ENCODE peak calls at places on chromosomes 11 and 22, in six cellular contexts. Q is IMR-90, G is mesenchymal stem cell, M is H1, X is trophoblast cell, S is neuronal stem cell. P is an unnamed sample.

GRCh38 chr11:91972665-91973266 is 251.9 kb upstream of the FAT3 start:
- DNase-seq in Q (no peak), X (no peak), M (no peak), S (peak), G (no peak), P (no peak)

GRCh38 chr11:19080579-19080993 is 20.1 kb upstream of the MRGPRX2 start:
- DNase-seq in Q (peak), M (no peak), G (peak), X (no peak), S (no peak), P (no peak)

GRCh38 chr11:7892751-7893356 is 38.2 kb downstream of the OR10A6 start:
- DNase-seq in G (peak), Q (peak), M (no peak), X (peak), S (peak), P (no peak)

GRCh38 chr11:130042093-130042591 is 27.6 kb upstream of the APLP2 start:
- DNase-seq in Q (peak), X (peak), S (no peak), G (peak), M (no peak), P (no peak)

GRCh38 chr11:19724765-19725164 is 12.1 kb downstream of the NAV2 start:
- DNase-seq in M (no peak), Q (no peak), X (no peak), G (no peak), S (no peak), P (no peak)

GRCh38 chr11:62539238-62539925 is 7.2 kb downstream of the AHNAK start:
- DNase-seq in G (peak), S (no peak), M (peak), Q (peak), X (no peak), P (no peak)

GRCh38 chr22:37562049-37562784 is 1.9 kb downstream of the CDC42EP1 start:
- DNase-seq in S (no peak), Q (no peak), M (no peak), G (no peak), X (no peak), P (no peak)

GRCh38 chr22:20751185-20751851 is 22.6 kb upstream of the SERPIND1 start:
- DNase-seq in S (no peak), X (no peak), Q (no peak), M (peak), G (peak), P (peak)

GRCh38 chr11:116224154-116224888 is 548.5 kb downstream of the BUD13 start:
- DNase-seq in X (no peak), G (peak), M (peak), Q (peak), S (peak), P (peak)

GRCh38 chr11:10622957-10623787 is 54.7 kb upstream of the LYVE1 start:
- DNase-seq in X (no peak), G (no peak), Q (no peak), M (peak), S (no peak), P (no peak)

GRCh38 chr11:95910638-95911368 is 13.1 kb downstream of the MTMR2 start:
- DNase-seq in Q (no peak), G (no peak), S (no peak), M (no peak), X (no peak), P (no peak)

GRCh38 chr11:44572884-44573283 is 7.4 kb downstream of the CD82 start:
- DNase-seq in Q (no peak), G (no peak), M (peak), S (no peak), X (peak), P (peak)

GRCh38 chr11:127133061-127133460 is 132.5 kb upstream of the KIRREL3 start:
- DNase-seq in G (no peak), Q (no peak), S (no peak), X (no peak), M (no peak), P (no peak)

GRCh38 chr22:28375761-28376534 is 303.7 kb downstream of the TTC28 start:
- DNase-seq in M (no peak), Q (peak), X (no peak), S (no peak), G (no peak), P (no peak)

GRCh38 chr11:61949169-61950034 is 749 bp upstream of the BEST1 start:
- DNase-seq in X (peak), Q (peak), M (no peak), S (no peak), G (peak), P (peak)

GRCh38 chr11:257766-258493 is 20.3 kb upstream of the NLRP6 start:
- DNase-seq in S (no peak), X (no peak), G (no peak), M (no peak), Q (no peak), P (no peak)

GRCh38 chr11:133681901-133682300 is 149.6 kb upstream of the OPCML start:
- DNase-seq in S (no peak), G (no peak), M (peak), Q (no peak), X (no peak), P (peak)

GRCh38 chr11:5596611-5597201 is at the start of gene TRIM6:
- DNase-seq in G (peak), Q (peak), X (peak), S (peak), M (peak), P (peak)

GRCh38 chr22:17638432-17639237 is at the start of gene BCL2L13:
- DNase-seq in Q (peak), G (peak), S (peak), X (peak), M (peak), P (peak)

GRCh38 chr11:113386866-113387265 is 713 bp upstream of the ANKK1 start:
- DNase-seq in S (no peak), M (no peak), Q (no peak), X (no peak), G (no peak), P (no peak)

GRCh38 chr11:36131719-36132349 is 157.4 kb downstream of the COMMD9 start:
- DNase-seq in X (no peak), Q (peak), G (peak), M (peak), S (peak), P (peak)

GRCh38 chr11:115920087-115920461 is 415.9 kb upstream of the CADM1 start:
- DNase-seq in Q (peak), M (no peak), X (no peak), S (no peak), G (no peak), P (no peak)

GRCh38 chr11:130162733-130163132 is 3.2 kb downstream of the ST14 start:
- DNase-seq in Q (no peak), M (no peak), X (no peak), S (no peak), G (peak), P (no peak)

GRCh38 chr11:60303661-60304060 is 23.2 kb downstream of the MS4A4A start:
- DNase-seq in Q (no peak), M (no peak), S (no peak), G (peak), X (no peak), P (no peak)

GRCh38 chr11:60310407-60310998 is 16.6 kb upstream of the MS4A6E start:
- DNase-seq in G (no peak), M (no peak), X (no peak), Q (no peak), S (no peak), P (no peak)

GRCh38 chr11:60307507-60308195 is 19.4 kb upstream of the MS4A6E start:
- DNase-seq in X (no peak), G (no peak), S (no peak), Q (no peak), M (no peak), P (no peak)

GRCh38 chr11:60301178-60301577 is 20.7 kb downstream of the MS4A4A start:
- DNase-seq in M (no peak), X (no peak), G (peak), Q (no peak), S (no peak), P (no peak)

DNA sequence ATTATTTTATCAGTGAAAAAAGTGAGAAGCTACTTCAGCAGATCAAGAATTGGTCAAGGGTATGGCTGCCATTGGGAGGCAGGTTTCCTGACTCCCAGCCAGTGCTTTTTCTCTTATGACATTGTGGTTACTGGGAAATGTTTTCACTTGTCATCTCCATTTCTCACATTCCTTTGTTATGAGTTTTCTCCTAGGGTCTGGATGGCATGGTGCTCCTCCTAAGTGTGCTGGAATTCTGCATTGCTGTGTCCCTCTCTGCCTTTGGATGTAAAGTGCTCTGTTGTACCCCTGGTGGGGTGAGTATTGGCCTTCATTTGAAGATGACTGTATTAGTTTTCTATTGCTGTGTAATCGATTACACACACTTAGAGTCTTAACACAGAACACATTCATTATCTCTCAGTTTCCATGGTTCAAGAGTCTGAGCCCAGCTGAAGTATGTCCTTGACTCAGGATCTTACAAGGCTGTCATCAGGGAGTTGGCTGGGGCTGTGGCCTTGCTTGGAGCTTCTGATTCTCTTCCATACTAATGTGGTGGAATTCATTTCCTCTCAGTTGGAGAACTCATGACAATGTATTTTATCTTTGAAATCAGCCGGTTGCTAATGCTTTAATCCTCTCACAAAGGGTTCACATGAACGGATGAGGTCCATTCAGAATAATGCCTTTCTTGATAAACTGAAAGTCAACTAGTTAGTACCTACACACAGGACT is 21.0 kb upstream of the MS4A6E start:
- DNase-seq in Q (no peak), G (peak), S (no peak), X (peak), M (no peak), P (no peak)
- H4K91ac ChIP-seq in Q (no peak), G (no peak), S (no peak), X (no peak), M (no peak), P (no peak)

DNA sequence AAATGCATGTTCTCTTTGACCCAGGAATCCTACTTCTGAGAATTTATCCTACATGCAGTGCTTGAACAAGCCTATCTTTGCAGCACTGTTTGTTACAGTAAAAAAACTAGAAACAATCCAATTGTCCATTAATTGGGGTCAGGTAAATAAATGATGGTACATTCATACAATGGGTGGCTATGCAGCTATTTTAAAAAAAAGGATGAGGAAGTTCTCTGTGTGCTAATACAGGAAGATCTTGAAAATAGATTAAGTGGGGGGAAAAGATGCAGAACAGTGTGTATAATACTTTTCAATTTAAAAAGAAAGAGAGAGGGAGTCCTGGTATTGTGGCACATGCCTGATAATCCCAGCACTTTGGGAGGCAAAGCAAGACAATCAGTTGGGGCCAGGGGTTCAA is 9.5 kb upstream of the CREB3L1 start:
- DNase-seq in M (no peak), S (no peak), G (no peak), X (no peak), Q (no peak), P (no peak)
- H4K91ac ChIP-seq in M (no peak), S (no peak), G (no peak), X (no peak), Q (no peak), P (no peak)

DNA sequence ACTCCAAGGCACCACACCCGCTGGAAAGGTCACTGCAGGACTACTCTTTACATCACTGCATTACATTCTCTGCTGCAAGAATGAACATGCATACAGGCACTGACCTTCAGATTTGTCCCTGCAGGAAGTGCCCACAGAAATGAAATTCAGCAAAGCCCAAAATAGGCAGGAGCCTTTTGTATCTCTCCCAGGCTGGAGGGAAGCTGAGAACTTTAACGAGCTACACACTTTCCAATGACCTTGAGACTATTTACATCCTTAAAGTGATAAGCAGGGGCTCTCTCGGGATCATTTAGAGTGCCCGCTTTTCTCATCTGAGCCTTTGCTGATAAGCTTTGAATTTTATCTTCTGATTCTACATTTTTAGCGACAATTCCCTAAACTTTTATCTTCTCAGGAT is 12.5 kb downstream of the FEZ1 start:
- DNase-seq in G (no peak), Q (no peak), S (no peak), M (no peak), X (no peak), P (no peak)
- H4K91ac ChIP-seq in G (no peak), Q (no peak), S (no peak), M (no peak), X (no peak), P (no peak)

GRCh38 chr11:32108576-32108975 is 17.7 kb downstream of the RCN1 start:
- DNase-seq in M (no peak), G (no peak), S (no peak), X (no peak), Q (peak), P (no peak)

GRCh38 chr11:32105871-32106312 is 15.0 kb downstream of the RCN1 start:
- DNase-seq in S (no peak), X (no peak), Q (no peak), M (no peak), G (no peak), P (no peak)

GRCh38 chr11:32109138-32109537 is 18.3 kb downstream of the RCN1 start:
- DNase-seq in M (no peak), G (peak), X (no peak), Q (peak), S (no peak), P (no peak)

GRCh38 chr11:32109596-32109995 is 18.7 kb downstream of the RCN1 start:
- DNase-seq in X (no peak), S (no peak), M (no peak), G (no peak), Q (no peak), P (no peak)

GRCh38 chr11:32107647-32108046 is 16.8 kb downstream of the RCN1 start:
- DNase-seq in S (no peak), Q (no peak), X (no peak), G (no peak), M (no peak), P (no peak)
- H4K91ac ChIP-seq in S (no peak), Q (no peak), X (no peak), G (no peak), M (no peak), P (no peak)

GRCh38 chr11:120131941-120132644 is 5.8 kb downstream of the TRIM29 start:
- DNase-seq in S (no peak), M (peak), Q (no peak), G (no peak), X (no peak), P (no peak)
- H4K91ac ChIP-seq in S (no peak), M (peak), Q (no peak), G (no peak), X (no peak), P (no peak)

GRCh38 chr11:60905047-60905446 is 1.3 kb downstream of the PRPF19 start:
- DNase-seq in M (no peak), G (no peak), Q (no peak), S (no peak), X (no peak), P (no peak)

GRCh38 chr11:60899977-60900376 is 6.4 kb downstream of the PRPF19 start:
- DNase-seq in S (no peak), M (no peak), Q (no peak), G (no peak), X (no peak), P (no peak)

GRCh38 chr11:60905551-60906113 is 753 bp downstream of the PRPF19 start:
- DNase-seq in G (peak), M (no peak), X (peak), Q (peak), S (no peak), P (no peak)

GRCh38 chr11:60900673-60901404 is 5.5 kb downstream of the PRPF19 start:
- DNase-seq in S (no peak), G (no peak), Q (no peak), X (no peak), M (no peak), P (no peak)

DNA sequence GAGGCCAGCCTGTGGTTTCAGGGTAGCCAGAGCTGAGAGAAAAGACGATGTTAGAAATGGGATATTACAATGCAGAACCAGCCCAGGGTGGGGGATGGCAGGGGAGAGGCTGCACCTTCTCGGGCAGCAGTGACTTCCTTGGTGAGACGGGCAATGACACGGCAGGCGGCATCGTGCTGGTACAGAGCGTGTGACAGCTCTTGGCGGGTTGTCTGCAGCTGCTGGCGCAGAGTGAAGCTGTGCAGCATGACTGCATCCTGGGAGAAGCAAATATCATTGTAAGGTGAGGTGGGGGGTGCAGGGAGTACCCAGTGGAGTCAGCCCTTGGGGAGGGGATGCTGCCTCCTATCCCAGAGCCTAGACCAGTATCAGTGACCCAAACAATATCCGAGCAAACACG is 3.8 kb downstream of the PRPF19 start:
- DNase-seq in S (no peak), M (no peak), G (no peak), X (no peak), Q (no peak), P (no peak)
- H4K91ac ChIP-seq in S (no peak), M (no peak), G (no peak), X (no peak), Q (no peak), P (no peak)

GRCh38 chr11:41532413-41532812 is 73.0 kb upstream of the LRRC4C start:
- DNase-seq in X (no peak), Q (no peak), M (no peak), S (no peak), G (no peak), P (no peak)
- H4K91ac ChIP-seq in X (no peak), Q (no peak), M (peak), S (no peak), G (peak), P (no peak)

DNA sequence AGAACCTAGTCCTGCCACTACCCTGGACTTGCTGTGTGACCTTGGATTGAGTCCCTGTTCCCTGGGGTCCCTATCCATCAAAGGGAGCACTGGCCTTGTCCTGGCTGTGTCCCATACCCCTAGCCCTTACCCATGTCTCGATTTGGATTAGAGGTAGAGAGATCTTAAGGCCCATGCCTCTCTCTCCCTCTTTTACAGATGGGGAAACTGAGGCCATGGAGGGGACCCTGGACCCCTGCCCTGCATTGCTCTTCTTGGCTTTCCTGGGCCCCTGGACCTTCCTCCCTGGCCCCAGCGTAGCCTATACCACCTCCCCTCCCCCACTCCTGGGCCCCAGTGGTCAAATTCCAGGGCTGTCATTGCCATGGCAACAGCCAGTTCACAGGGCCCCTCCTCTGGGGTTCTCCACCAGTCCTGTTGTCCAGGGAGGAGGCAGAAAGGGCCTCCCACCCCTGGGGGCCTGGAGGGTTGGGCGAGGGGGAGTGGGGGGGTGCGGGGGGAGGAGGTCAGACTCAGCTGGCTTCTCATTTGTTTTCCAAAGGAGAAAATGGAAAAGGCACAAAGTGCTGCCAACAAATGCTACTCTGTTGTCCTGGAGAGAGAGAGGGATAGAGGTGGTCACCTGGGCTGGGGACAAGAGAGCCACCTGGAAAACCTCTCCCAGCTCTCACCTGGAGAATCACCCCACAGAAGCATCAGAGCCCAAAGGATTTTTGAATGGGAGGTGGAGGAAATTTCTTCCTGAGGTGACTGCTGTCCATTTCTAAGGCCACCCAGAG is 23.3 kb downstream of the ARHGEF17 start:
- DNase-seq in S (peak), X (no peak), M (peak), Q (peak), G (peak), P (peak)
- H4K91ac ChIP-seq in S (peak), X (peak), M (no peak), Q (peak), G (peak), P (no peak)